ENCODE peak calls at places on chromosome 19, in four cellular contexts. V is astrocyte of the cerebellum, Q is cardiac fibroblast, Z is lower leg skin. F is an unnamed sample.

GRCh38 chr19:49020342-49020741 is 3.5 kb upstream of the LHB start:
- DNase-seq in V (no peak), Q (no peak), Z (no peak), F (no peak)

GRCh38 chr19:51794865-51795490 is at the start of gene FPR3:
- DNase-seq in V (no peak), Q (no peak), Z (no peak), F (no peak)

GRCh38 chr19:10995926-10996600 is 35.2 kb downstream of the SMARCA4 start:
- DNase-seq in V (no peak), Q (no peak), Z (no peak), F (no peak)

GRCh38 chr19:28847468-28847867 is 365.5 kb downstream of the UQCRFS1 start:
- DNase-seq in V (no peak), Q (no peak), Z (peak), F (no peak)

GRCh38 chr19:8900421-8900820 is 68.2 kb downstream of the MBD3L1 start:
- DNase-seq in V (no peak), Q (no peak), Z (no peak), F (no peak)

GRCh38 chr19:1154731-1155351 is 19.2 kb downstream of the SBNO2 start:
- DNase-seq in V (peak), Q (peak), Z (peak), F (peak)

GRCh38 chr19:34556500-34556899 is 74.9 kb downstream of the WTIP start:
- DNase-seq in V (no peak), Q (peak), Z (no peak), F (no peak)

GRCh38 chr19:53772943-53773342 is 51.2 kb downstream of the NLRP12 start:
- DNase-seq in V (peak), Q (peak), Z (no peak), F (peak)

DNA sequence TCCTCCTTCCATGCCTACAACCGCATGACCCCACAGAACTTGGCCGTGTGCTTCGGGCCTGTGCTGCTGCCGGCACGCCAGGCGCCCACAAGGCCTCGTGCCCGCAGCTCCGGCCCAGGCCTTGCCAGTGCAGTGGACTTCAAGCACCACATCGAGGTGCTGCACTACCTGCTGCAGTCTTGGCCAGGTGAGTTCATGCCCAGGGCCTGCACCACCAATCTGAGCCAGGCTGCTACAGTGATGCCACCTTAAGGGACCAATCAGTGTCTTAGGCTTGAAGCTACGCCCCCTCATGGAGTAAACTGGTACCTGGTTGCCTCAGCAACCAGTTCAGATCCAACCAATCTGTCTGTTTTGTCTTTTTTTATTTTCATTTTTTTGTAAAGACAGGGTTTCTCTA is 5.2 kb downstream of the SYDE1 start:
- DNase-seq in V (no peak), Q (no peak), Z (no peak), F (no peak)
- TF ChIP-seq CTCF in V (peak), Q (no peak), Z (no peak), F (no peak)

DNA sequence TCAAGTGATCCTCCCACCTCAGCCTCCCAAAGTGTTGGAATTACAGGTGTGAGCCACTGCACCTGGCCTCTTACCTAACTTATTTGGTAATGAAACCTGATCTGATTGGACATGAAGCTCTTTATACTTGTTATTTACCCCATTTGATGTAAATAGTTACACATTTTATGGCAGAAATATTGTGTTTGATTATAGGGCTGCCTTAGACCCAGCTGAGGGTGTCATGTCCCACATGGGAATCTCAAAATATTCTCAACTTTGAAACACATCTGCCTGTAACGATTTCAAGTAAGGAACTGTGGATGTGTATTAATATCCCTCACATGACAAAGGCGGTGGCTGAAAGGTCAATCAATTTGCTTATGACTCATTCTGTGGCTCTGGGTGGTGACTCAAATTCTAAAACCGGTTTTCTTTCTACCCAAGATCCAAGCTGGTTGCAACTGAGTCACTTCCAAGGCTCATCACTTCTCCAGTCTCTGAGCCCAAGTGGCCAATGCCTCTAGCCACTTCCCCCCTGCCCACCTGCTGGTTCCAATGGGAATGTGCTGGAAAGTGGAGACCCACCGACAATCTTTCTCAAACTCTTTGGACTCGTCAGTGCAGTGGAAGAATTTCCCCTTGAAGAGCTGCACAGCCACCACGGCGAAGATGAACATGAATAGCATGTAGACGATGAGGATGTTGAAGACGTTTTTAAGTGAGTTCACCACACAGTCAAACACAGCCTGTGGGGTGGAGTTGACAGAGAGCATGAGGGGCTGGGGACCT is 110.9 kb downstream of the IER2 start:
- DNase-seq in V (peak), Q (peak), Z (no peak), F (no peak)
- TF ChIP-seq CTCF in V (no peak), Q (peak), Z (no peak), F (no peak)

GRCh38 chr19:38718747-38719543 is 25.3 kb downstream of the CAPN12 start:
- DNase-seq in V (no peak), Q (peak), Z (no peak), F (peak)
- TF ChIP-seq CTCF in V (peak), Q (peak), Z (no peak), F (no peak)

DNA sequence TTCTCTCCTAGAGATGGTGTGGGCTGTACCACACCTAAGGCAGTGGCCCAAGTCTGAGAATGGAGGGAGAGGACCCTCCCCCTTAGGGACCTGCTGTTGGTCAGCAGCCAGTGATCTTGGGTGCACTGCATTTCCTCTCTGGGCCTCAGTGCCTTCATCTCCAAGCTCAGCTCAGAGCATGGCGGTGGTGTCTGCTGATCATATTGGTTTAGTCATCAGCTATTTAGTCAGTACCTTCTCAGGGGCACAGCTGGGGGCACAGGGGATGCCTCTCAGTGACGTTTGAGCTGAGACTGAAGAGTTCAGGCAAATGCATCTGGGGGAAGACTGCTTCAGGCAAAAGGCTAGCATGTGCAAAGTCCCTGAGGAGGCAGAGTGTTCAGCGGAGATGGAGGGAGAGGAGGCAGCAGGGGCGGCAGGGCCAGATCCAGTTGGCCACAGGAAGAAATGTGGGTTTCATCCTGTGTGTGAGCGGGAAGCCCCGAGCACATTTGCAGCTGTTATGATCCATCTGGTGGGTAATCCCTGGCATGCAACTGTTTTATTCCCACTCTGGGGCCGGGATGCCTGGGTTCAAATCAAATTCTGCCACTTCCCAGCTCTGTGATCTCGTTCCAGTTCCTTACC is 15.7 kb upstream of the PGLS start:
- DNase-seq in V (no peak), Q (no peak), Z (no peak), F (no peak)
- TF ChIP-seq CTCF in V (no peak), Q (no peak), Z (no peak), F (no peak)

F was measured in thyroid gland.